ENCODE peak calls at places on chromosomes 16 and 17, in five cellular contexts. S is heart left ventricle, W is NCI-H510A, C is cardiac fibroblast, Q is K562. M is an unnamed sample.

GRCh38 chr17:81688616-81689015 is 4.8 kb downstream of the HGS start:
- DNase-seq in C (no peak), Q (no peak), W (no peak), S (no peak), M (no peak)

GRCh38 chr16:86906608-86907007 is 328.3 kb downstream of the FOXL1 start:
- DNase-seq in W (no peak), S (no peak), Q (no peak), C (no peak), M (no peak)

GRCh38 chr17:74842146-74842598 is 17.5 kb downstream of the GRIN2C start:
- DNase-seq in C (no peak), S (no peak), W (no peak), Q (no peak), M (no peak)

GRCh38 chr17:40480501-40481003 is 20.9 kb downstream of the TNS4 start:
- DNase-seq in S (no peak), W (no peak), C (peak), Q (no peak), M (peak)

GRCh38 chr17:45160505-45161287 is 979 bp upstream of the HEXIM2 start:
- DNase-seq in S (peak), Q (peak), C (peak), W (peak), M (peak)

GRCh38 chr16:88372522-88372921 is 10.2 kb upstream of the ZNF469 start:
- DNase-seq in W (no peak), C (no peak), S (no peak), Q (no peak), M (no peak)

GRCh38 chr17:47941246-47941997 is at the start of gene PNPO:
- DNase-seq in S (peak), Q (peak), C (peak), W (peak), M (peak)

GRCh38 chr16:25012525-25012991 is 2.6 kb downstream of the ARHGAP17 start:
- DNase-seq in S (no peak), C (peak), Q (no peak), W (no peak), M (no peak)

GRCh38 chr17:79784353-79785016 is 6.5 kb downstream of the CBX2 start:
- DNase-seq in Q (no peak), S (no peak), C (no peak), W (no peak), M (no peak)

GRCh38 chr17:77494664-77495435 is 354.1 kb downstream of the SEC14L1 start:
- DNase-seq in W (no peak), S (peak), Q (peak), C (peak), M (peak)

GRCh38 chr16:68229431-68230175 is 6.3 kb downstream of the ESRP2 start:
- DNase-seq in Q (peak), W (no peak), C (peak), S (peak), M (no peak)

GRCh38 chr16:85570735-85571562 is 42.2 kb upstream of the GSE1 start:
- DNase-seq in Q (peak), C (no peak), S (no peak), W (no peak), M (no peak)

GRCh38 chr17:36461330-36462110 is 25.0 kb upstream of the ZNHIT3 start:
- DNase-seq in C (no peak), S (no peak), W (no peak), Q (no peak), M (no peak)

GRCh38 chr17:44402564-44403172 is 13.2 kb upstream of the ITGA2B start:
- DNase-seq in Q (no peak), W (no peak), S (no peak), C (no peak), M (no peak)

GRCh38 chr17:19448341-19449268 is 37.6 kb downstream of the RNF112 start:
- DNase-seq in Q (no peak), W (no peak), C (peak), S (no peak), M (no peak)

GRCh38 chr16:46693598-46693997 is 4.1 kb downstream of the ORC6 start:
- DNase-seq in W (no peak), C (no peak), S (no peak), Q (no peak), M (no peak)

GRCh38 chr16:4038448-4038847 is 77.8 kb downstream of the ADCY9 start:
- DNase-seq in C (no peak), W (no peak), Q (no peak), S (no peak), M (no peak)

M was measured in mucosa of descending colon.